ENCODE peak calls at places on chromosome 6, in four cellular contexts. O is upper lobe of left lung, G is A549, F is GM12878. B is an unnamed sample.

GRCh38 chr6:166466178-166467122 is 83.7 kb upstream of the MPC1 start:
- ATAC-seq in O (peak), G (peak), F (no peak), B (peak)

GRCh38 chr6:165829376-165829775 is 166.3 kb upstream of the PDE10A start:
- ATAC-seq in O (no peak), G (no peak), F (no peak), B (no peak)

GRCh38 chr6:33029297-33030184 is 20.1 kb upstream of the HLA-DOA start:
- ATAC-seq in O (peak), G (peak), F (peak), B (peak)

GRCh38 chr6:117531346-117531745 is 48.9 kb downstream of the DCBLD1 start:
- ATAC-seq in O (no peak), G (no peak), F (no peak), B (no peak)

GRCh38 chr6:40930555-40930954 is 108.5 kb downstream of the UNC5CL start:
- ATAC-seq in O (no peak), G (no peak), F (no peak), B (no peak)

GRCh38 chr6:90865513-90865912 is 278.6 kb upstream of the MAP3K7 start:
- ATAC-seq in O (no peak), G (no peak), F (peak), B (no peak)

GRCh38 chr6:168045141-168045691 is 33.8 kb downstream of the FRMD1 start:
- ATAC-seq in O (no peak), G (peak), F (no peak), B (no peak)

GRCh38 chr6:138593100-138593877 is 94.0 kb upstream of the NHSL1 start:
- ATAC-seq in O (peak), G (peak), F (peak), B (peak)

GRCh38 chr6:166419268-166419667 is 36.5 kb upstream of the MPC1 start:
- ATAC-seq in O (no peak), G (no peak), F (peak), B (no peak)

GRCh38 chr6:4112366-4112765 is 23.0 kb downstream of the ECI2 start:
- ATAC-seq in O (no peak), G (no peak), F (no peak), B (no peak)

GRCh38 chr6:340991-341827 is 48.9 kb downstream of the DUSP22 start:
- ATAC-seq in O (peak), G (no peak), F (peak), B (peak)

GRCh38 chr6:28985396-28986164 is 19.5 kb downstream of the ZNF311 start:
- ATAC-seq in O (peak), G (peak), F (no peak), B (peak)

GRCh38 chr6:149478631-149479314 is 6.0 kb downstream of the ZC3H12D start:
- ATAC-seq in O (no peak), G (no peak), F (no peak), B (no peak)

GRCh38 chr6:154653385-154653784 is 79.8 kb upstream of the SCAF8 start:
- ATAC-seq in O (no peak), G (no peak), F (no peak), B (no peak)

GRCh38 chr6:75444899-75445298 is 48.7 kb downstream of the FILIP1 start:
- ATAC-seq in O (peak), G (no peak), F (no peak), B (no peak)

GRCh38 chr6:1311400-1312192 is at the start of gene FOXQ1:
- ATAC-seq in O (peak), G (peak), F (no peak), B (peak)

GRCh38 chr6:3625980-3626533 is 125.5 kb downstream of the PXDC1 start:
- ATAC-seq in O (no peak), G (no peak), F (no peak), B (no peak)

GRCh38 chr6:135851442-135852271 is at the start of gene PDE7B:
- ATAC-seq in O (peak), G (peak), F (peak), B (peak)
- TF ChIP-seq EP300 in O (no peak), G (no peak), F (no peak), B (no peak)

GRCh38 chr6:30614843-30615218 is 2.2 kb downstream of the PPP1R10 start:
- ATAC-seq in O (peak), G (peak), F (peak), B (peak)
- TF ChIP-seq POLR2A in O (peak), G (peak), F (peak), B (peak)

GRCh38 chr6:88763160-88763559 is 200.3 kb downstream of the RNGTT start:
- ATAC-seq in O (no peak), G (no peak), F (no peak), B (no peak)

GRCh38 chr6:88760091-88760490 is 203.3 kb downstream of the RNGTT start:
- ATAC-seq in O (no peak), G (no peak), F (peak), B (no peak)

GRCh38 chr6:88761237-88762031 is 202.0 kb downstream of the RNGTT start:
- ATAC-seq in O (no peak), G (no peak), F (peak), B (no peak)
- TF ChIP-seq CTCF in O (no peak), G (no peak), F (peak), B (no peak)

GRCh38 chr6:114762145-114762544 is 419.3 kb upstream of the HS3ST5 start:
- ATAC-seq in O (no peak), G (no peak), F (no peak), B (no peak)
- TF ChIP-seq EP300 in O (no peak), G (no peak), F (no peak), B (no peak)

GRCh38 chr6:157274116-157274470 is 49.2 kb downstream of the TMEM242 start:
- ATAC-seq in O (no peak), G (no peak), F (no peak), B (no peak)

GRCh38 chr6:157276134-157276532 is 47.2 kb downstream of the TMEM242 start:
- ATAC-seq in O (no peak), G (no peak), F (no peak), B (no peak)

GRCh38 chr6:157272866-157273755 is 50.2 kb downstream of the TMEM242 start:
- ATAC-seq in O (no peak), G (peak), F (peak), B (no peak)

GRCh38 chr6:157273756-157274088 is 49.6 kb downstream of the TMEM242 start:
- ATAC-seq in O (peak), G (peak), F (peak), B (no peak)

GRCh38 chr6:157274471-157275226 is 48.7 kb downstream of the TMEM242 start:
- ATAC-seq in O (peak), G (peak), F (peak), B (peak)
- TF ChIP-seq POLR2A in O (peak), G (peak), F (peak), B (peak)

B was measured in gastroesophageal sphincter.